ENCODE peak calls at places on chromosomes 2 and 18, in six cellular contexts. O is HCT116, C is A549, M is K562, W is Panc1, T is GM12878. P is an unnamed sample.

GRCh38 chr2:133054297-133054696 is 384.3 kb upstream of the LYPD1 start:
- DNase-seq in W (no peak), T (no peak), M (no peak), O (no peak), C (no peak), P (no peak)

GRCh38 chr2:47167149-47167548 is 12.0 kb upstream of the STPG4 start:
- DNase-seq in C (no peak), O (no peak), M (no peak), T (no peak), W (no peak), P (no peak)

GRCh38 chr18:26350961-26351360 is 124.7 kb downstream of the TAF4B start:
- DNase-seq in T (no peak), C (no peak), M (no peak), O (no peak), W (no peak), P (no peak)

GRCh38 chr2:238100049-238100820 is at the start of gene ESPNL:
- DNase-seq in W (no peak), T (no peak), C (no peak), O (no peak), M (peak; percentile 34), P (no peak)

GRCh38 chr2:102187191-102188150 is 648 bp downstream of the IL1RL2 start:
- DNase-seq in W (no peak), C (no peak), M (no peak), O (no peak), T (no peak), P (no peak)

GRCh38 chr2:70935468-70936164 is at the start of gene ATP6V1B1:
- DNase-seq in C (no peak), M (no peak), W (no peak), T (no peak), O (no peak), P (no peak)

GRCh38 chr18:48926420-48926857 is 24.3 kb downstream of the SMAD7 start:
- DNase-seq in M (no peak), T (no peak), O (no peak), C (no peak), W (no peak), P (no peak)

GRCh38 chr2:151027147-151027546 is 234.5 kb downstream of the RBM43 start:
- DNase-seq in O (no peak), W (no peak), T (no peak), M (no peak), C (no peak), P (no peak)

GRCh38 chr2:171523339-171523931 is 1.2 kb downstream of the CYBRD1 start:
- DNase-seq in W (no peak), C (peak; percentile 46), M (peak; percentile 67), O (peak; percentile 38), T (no peak), P (peak; percentile 74)

GRCh38 chr2:177530513-177531039 is 138.0 kb downstream of the AGPS start:
- DNase-seq in M (no peak), O (no peak), C (no peak), T (no peak), W (no peak), P (no peak)

GRCh38 chr18:44180683-44181082 is 500.0 kb upstream of the SETBP1 start:
- DNase-seq in O (no peak), T (no peak), C (no peak), M (no peak), W (no peak), P (no peak)

GRCh38 chr2:36982467-36982866 is 16.1 kb upstream of the STRN start:
- DNase-seq in W (no peak), M (no peak), O (no peak), T (no peak), C (no peak), P (no peak)

GRCh38 chr2:14700753-14701152 is 68.2 kb downstream of the LRATD1 start:
- DNase-seq in M (no peak), O (no peak), T (no peak), C (no peak), W (no peak), P (no peak)

GRCh38 chr2:19038096-19039015 is 320.1 kb downstream of the OSR1 start:
- DNase-seq in W (no peak), O (no peak), C (no peak), T (no peak), M (no peak), P (no peak)

GRCh38 chr2:64311948-64312621 is 141.9 kb upstream of the LGALSL start:
- DNase-seq in W (no peak), M (no peak), O (peak; percentile 71), C (peak; percentile 18), T (no peak), P (peak; percentile 64)

GRCh38 chr2:46098606-46099005 is 198.6 kb upstream of the EPAS1 start:
- DNase-seq in O (no peak), T (no peak), W (no peak), M (no peak), C (peak; percentile 34), P (no peak)

GRCh38 chr2:60530660-60531276 is 22.7 kb downstream of the BCL11A start:
- DNase-seq in O (no peak), M (peak; percentile 34), T (no peak), W (no peak), C (no peak), P (peak; percentile 55)

GRCh38 chr2:5908030-5908429 is 215.8 kb downstream of the SOX11 start:
- DNase-seq in W (no peak), O (no peak), M (no peak), C (no peak), T (no peak), P (no peak)

GRCh38 chr2:54572262-54572635 is 116.1 kb downstream of the SPTBN1 start:
- DNase-seq in C (peak; percentile 79), W (no peak), M (no peak), O (no peak), T (no peak), P (no peak)

GRCh38 chr18:56204052-56204451 is 434.3 kb downstream of the TXNL1 start:
- DNase-seq in O (no peak), C (no peak), T (no peak), M (no peak), W (no peak), P (no peak)

GRCh38 chr18:37309861-37310260 is 255.7 kb downstream of the CELF4 start:
- DNase-seq in T (no peak), O (no peak), C (no peak), W (no peak), M (no peak), P (no peak)

GRCh38 chr2:140200764-140201163 is 1420.6 kb upstream of the NXPH2 start:
- DNase-seq in C (no peak), W (no peak), T (no peak), M (no peak), O (no peak), P (no peak)

GRCh38 chr2:25617948-25618646 is 55.3 kb downstream of the DTNB start:
- DNase-seq in O (no peak), T (no peak), M (no peak), C (no peak), W (peak; percentile 43), P (no peak)
- H3K4me3 ChIP-seq in O (no peak overlapping the region), T (no peak overlapping the region), M (no peak overlapping the region), C (peak overlapping the region; percentile 15), W (no peak overlapping the region), P (no peak overlapping the region)

DNA sequence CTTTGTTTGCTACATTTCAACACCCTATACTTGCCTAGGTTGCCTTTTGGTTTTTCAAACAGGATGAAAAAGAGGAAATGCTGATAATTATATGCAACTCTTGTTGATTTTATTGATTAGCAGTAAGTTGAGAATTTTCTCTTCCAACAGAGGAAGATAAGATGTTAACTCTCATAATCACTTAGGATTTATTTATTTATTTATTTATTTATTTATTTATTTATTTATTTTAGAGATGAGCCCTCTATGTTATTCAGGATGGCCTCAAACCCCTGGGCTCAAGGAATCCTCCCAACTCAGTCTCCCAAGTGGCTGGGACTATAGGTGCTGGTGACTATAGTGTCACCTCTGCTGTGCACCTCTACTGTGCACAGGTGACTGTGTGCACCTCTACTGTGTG is 111.4 kb upstream of the GLS start:
- DNase-seq in M (no peak), C (no peak), W (no peak), O (no peak), T (no peak), P (no peak)
- TF ChIP-seq REST in M (no peak), C (no peak), W (no peak), O (no peak), T (no peak), P (no peak)

DNA sequence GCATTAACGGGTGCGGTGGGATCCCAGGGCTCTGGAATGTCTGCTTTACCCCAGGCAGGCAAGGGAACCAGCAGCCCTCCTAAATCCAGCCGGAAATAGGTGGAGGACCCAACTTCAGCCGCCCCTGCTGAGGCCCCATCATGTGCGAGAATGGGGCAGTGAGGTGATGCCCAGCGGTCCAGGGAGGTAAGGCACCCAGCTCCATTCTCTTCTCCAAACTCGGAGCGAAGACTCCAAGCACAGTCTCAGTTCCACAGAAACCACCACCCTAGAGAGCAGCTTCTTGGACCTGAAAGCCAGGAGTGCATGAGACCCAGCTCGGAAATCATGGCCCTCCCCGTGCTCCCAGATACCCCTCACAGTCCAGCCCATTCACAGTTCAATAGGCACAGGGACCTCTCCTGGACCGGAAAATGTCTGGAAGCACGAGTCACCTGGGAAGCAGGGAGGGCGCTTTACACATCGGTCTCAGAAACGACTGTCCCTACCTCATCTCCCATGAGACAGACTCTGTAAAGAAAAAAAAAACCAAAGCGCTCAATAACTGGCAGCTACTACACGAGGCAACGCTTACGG is 2.1 kb downstream of the SDC1 start:
- DNase-seq in T (no peak), O (no peak), W (no peak), C (no peak), M (no peak), P (no peak)
- H3K4me3 ChIP-seq in T (peak overlapping the region; percentile 84), O (peak overlapping the region; percentile 67), W (peak overlapping the region; percentile 68), C (peak overlapping the region; percentile 95), M (no peak overlapping the region), P (no peak overlapping the region)

GRCh38 chr2:96971926-96972444 is 14.4 kb downstream of the FAM178B start:
- DNase-seq in O (no peak), M (no peak), C (no peak), T (no peak), W (no peak), P (no peak)

DNA sequence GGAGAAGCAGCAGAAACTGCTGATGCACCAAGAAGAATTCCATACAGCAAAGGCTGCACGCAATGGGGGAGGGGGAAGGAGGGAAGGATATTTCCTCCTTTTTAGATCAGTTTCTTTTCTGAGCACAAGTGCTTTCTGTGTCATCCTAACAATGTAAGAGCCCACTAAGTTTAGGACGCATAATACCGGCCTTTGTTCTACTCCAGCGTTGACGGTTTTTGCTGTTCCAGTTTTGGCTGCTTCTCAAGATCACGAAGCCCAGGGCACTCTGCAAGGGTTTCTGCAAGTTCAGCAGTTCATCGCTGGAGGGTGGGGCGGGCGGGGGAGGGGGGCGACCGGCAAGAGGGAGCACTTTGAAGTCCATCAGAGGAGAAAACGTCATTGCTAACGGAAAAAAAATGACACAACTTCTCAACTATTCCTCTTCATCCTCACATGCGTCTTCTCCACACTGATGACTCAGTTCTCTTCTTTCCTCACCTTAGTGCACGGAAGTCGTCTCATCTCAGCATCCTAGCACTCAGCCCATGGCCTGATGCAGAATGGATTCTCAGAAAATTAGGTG is 8.7 kb downstream of the FAM178B start:
- DNase-seq in O (peak; percentile 2), W (peak; percentile 60), M (no peak), T (no peak), C (peak; percentile 35), P (no peak)
- TF ChIP-seq REST in O (no peak), W (no peak), M (no peak), T (no peak), C (no peak), P (no peak)

P was measured in HL-60.